ENCODE peak calls at places on chromosomes 13 and 19, in five cellular contexts. One of them, this sample, is unnamed.

GRCh38 chr13:30787747-30788535 is 52.6 kb downstream of the ALOX5AP start:
- DNase-seq in stimulated activated naive CD8-positive, alpha-beta T cell treated with anti-CD3 and anti-CD28 coated beads, Interleukin-15, Interleukin-2, amounts not matched to agents 100 U/mL and 50 U/mL, for 24 hours: no peak
- DNase-seq in PC-9: no peak
- DNase-seq in H54: no peak
- DNase-seq in NCI-H524: peak; percentile 75
- DNase-seq in this sample: peak; percentile 40

GRCh38 chr13:32409561-32410440 is 18.1 kb downstream of the N4BP2L1 start:
- DNase-seq in stimulated activated naive CD8-positive, alpha-beta T cell treated with anti-CD3 and anti-CD28 coated beads, Interleukin-15, Interleukin-2, amounts not matched to agents 100 U/mL and 50 U/mL, for 24 hours: no peak
- DNase-seq in PC-9: no peak
- DNase-seq in H54: no peak
- DNase-seq in NCI-H524: no peak
- DNase-seq in this sample: no peak

GRCh38 chr19:32324631-32325215 is 20.7 kb upstream of the ZNF507 start:
- DNase-seq in stimulated activated naive CD8-positive, alpha-beta T cell treated with anti-CD3 and anti-CD28 coated beads, Interleukin-15, Interleukin-2, amounts not matched to agents 100 U/mL and 50 U/mL, for 24 hours: no peak
- DNase-seq in PC-9: no peak
- DNase-seq in H54: no peak
- DNase-seq in NCI-H524: peak; percentile 22
- DNase-seq in this sample: no peak

GRCh38 chr19:45468803-45469131 is 971 bp downstream of the FOSB start:
- DNase-seq in stimulated activated naive CD8-positive, alpha-beta T cell treated with anti-CD3 and anti-CD28 coated beads, Interleukin-15, Interleukin-2, amounts not matched to agents 100 U/mL and 50 U/mL, for 24 hours: no peak
- DNase-seq in PC-9: peak; percentile 43
- DNase-seq in H54: no peak
- DNase-seq in NCI-H524: peak; percentile 32
- DNase-seq in this sample: no peak

GRCh38 chr13:47813683-47814082 is 187.4 kb downstream of the SUCLA2 start:
- DNase-seq in stimulated activated naive CD8-positive, alpha-beta T cell treated with anti-CD3 and anti-CD28 coated beads, Interleukin-15, Interleukin-2, amounts not matched to agents 100 U/mL and 50 U/mL, for 24 hours: no peak
- DNase-seq in PC-9: no peak
- DNase-seq in H54: no peak
- DNase-seq in NCI-H524: no peak
- DNase-seq in this sample: no peak

GRCh38 chr13:20064128-20064527 is 96.7 kb downstream of the GJA3 start:
- DNase-seq in stimulated activated naive CD8-positive, alpha-beta T cell treated with anti-CD3 and anti-CD28 coated beads, Interleukin-15, Interleukin-2, amounts not matched to agents 100 U/mL and 50 U/mL, for 24 hours: no peak
- DNase-seq in PC-9: no peak
- DNase-seq in H54: no peak
- DNase-seq in NCI-H524: no peak
- DNase-seq in this sample: no peak

GRCh38 chr13:97141564-97142005 is 80.5 kb upstream of the MBNL2 start:
- DNase-seq in stimulated activated naive CD8-positive, alpha-beta T cell treated with anti-CD3 and anti-CD28 coated beads, Interleukin-15, Interleukin-2, amounts not matched to agents 100 U/mL and 50 U/mL, for 24 hours: peak; percentile 6
- DNase-seq in PC-9: peak; percentile 95
- DNase-seq in H54: peak; percentile 80
- DNase-seq in NCI-H524: no peak
- DNase-seq in this sample: peak; percentile 8

GRCh38 chr19:10113964-10114650 is 2.6 kb downstream of the P2RY11 start:
- DNase-seq in stimulated activated naive CD8-positive, alpha-beta T cell treated with anti-CD3 and anti-CD28 coated beads, Interleukin-15, Interleukin-2, amounts not matched to agents 100 U/mL and 50 U/mL, for 24 hours: peak; percentile 32
- DNase-seq in PC-9: no peak
- DNase-seq in H54: no peak
- DNase-seq in NCI-H524: no peak
- DNase-seq in this sample: no peak

GRCh38 chr19:5095568-5095850 is 126.6 kb downstream of the KDM4B start:
- DNase-seq in stimulated activated naive CD8-positive, alpha-beta T cell treated with anti-CD3 and anti-CD28 coated beads, Interleukin-15, Interleukin-2, amounts not matched to agents 100 U/mL and 50 U/mL, for 24 hours: no peak
- DNase-seq in PC-9: no peak
- DNase-seq in H54: no peak
- DNase-seq in NCI-H524: no peak
- DNase-seq in this sample: no peak

GRCh38 chr13:21106089-21106488 is 44.7 kb upstream of the LATS2 start:
- DNase-seq in stimulated activated naive CD8-positive, alpha-beta T cell treated with anti-CD3 and anti-CD28 coated beads, Interleukin-15, Interleukin-2, amounts not matched to agents 100 U/mL and 50 U/mL, for 24 hours: no peak
- DNase-seq in PC-9: no peak
- DNase-seq in H54: peak; percentile 20
- DNase-seq in NCI-H524: peak; percentile 15
- DNase-seq in this sample: no peak

GRCh38 chr19:34994643-34995471 is 5.3 kb upstream of the GRAMD1A start:
- DNase-seq in stimulated activated naive CD8-positive, alpha-beta T cell treated with anti-CD3 and anti-CD28 coated beads, Interleukin-15, Interleukin-2, amounts not matched to agents 100 U/mL and 50 U/mL, for 24 hours: no peak
- DNase-seq in PC-9: peak; percentile 60
- DNase-seq in H54: no peak
- DNase-seq in NCI-H524: no peak
- DNase-seq in this sample: no peak

GRCh38 chr13:50197705-50198104 is 182.5 kb downstream of the KCNRG start:
- DNase-seq in stimulated activated naive CD8-positive, alpha-beta T cell treated with anti-CD3 and anti-CD28 coated beads, Interleukin-15, Interleukin-2, amounts not matched to agents 100 U/mL and 50 U/mL, for 24 hours: no peak
- DNase-seq in PC-9: no peak
- DNase-seq in H54: no peak
- DNase-seq in NCI-H524: no peak
- DNase-seq in this sample: no peak

GRCh38 chr13:69553976-69554375 is 553.6 kb upstream of the ATXN8OS start:
- DNase-seq in stimulated activated naive CD8-positive, alpha-beta T cell treated with anti-CD3 and anti-CD28 coated beads, Interleukin-15, Interleukin-2, amounts not matched to agents 100 U/mL and 50 U/mL, for 24 hours: no peak
- DNase-seq in PC-9: no peak
- DNase-seq in H54: no peak
- DNase-seq in NCI-H524: peak; percentile 94
- DNase-seq in this sample: no peak

GRCh38 chr19:52229524-52229923 is 39.7 kb downstream of the PPP2R1A start:
- DNase-seq in stimulated activated naive CD8-positive, alpha-beta T cell treated with anti-CD3 and anti-CD28 coated beads, Interleukin-15, Interleukin-2, amounts not matched to agents 100 U/mL and 50 U/mL, for 24 hours: no peak
- DNase-seq in PC-9: no peak
- DNase-seq in H54: no peak
- DNase-seq in NCI-H524: no peak
- DNase-seq in this sample: no peak

GRCh38 chr13:79404361-79404760 is 1.7 kb downstream of the RBM26 start:
- DNase-seq in stimulated activated naive CD8-positive, alpha-beta T cell treated with anti-CD3 and anti-CD28 coated beads, Interleukin-15, Interleukin-2, amounts not matched to agents 100 U/mL and 50 U/mL, for 24 hours: no peak
- DNase-seq in PC-9: no peak
- DNase-seq in H54: no peak
- DNase-seq in NCI-H524: no peak
- DNase-seq in this sample: no peak

GRCh38 chr13:45149964-45150363 is 29.7 kb downstream of the GTF2F2 start:
- DNase-seq in stimulated activated naive CD8-positive, alpha-beta T cell treated with anti-CD3 and anti-CD28 coated beads, Interleukin-15, Interleukin-2, amounts not matched to agents 100 U/mL and 50 U/mL, for 24 hours: no peak
- DNase-seq in PC-9: no peak
- DNase-seq in H54: no peak
- DNase-seq in NCI-H524: no peak
- DNase-seq in this sample: no peak

GRCh38 chr19:14871619-14872230 is 14.2 kb downstream of the OR7A17 start:
- DNase-seq in stimulated activated naive CD8-positive, alpha-beta T cell treated with anti-CD3 and anti-CD28 coated beads, Interleukin-15, Interleukin-2, amounts not matched to agents 100 U/mL and 50 U/mL, for 24 hours: no peak
- DNase-seq in PC-9: peak; percentile 59
- DNase-seq in H54: no peak
- DNase-seq in NCI-H524: peak; percentile 23
- DNase-seq in this sample: peak; percentile 33